ENCODE peak calls at places on chromosomes 2 and 18, in eight cellular contexts. P, H, T, N, F, I, L and W are unnamed samples.

GRCh38 chr2:37459095-37459981 is 114.9 kb downstream of the QPCT start:
- DNase-seq in P (no peak), H (no peak), T (no peak), N (no peak), F (no peak), I (peak), L (no peak), W (no peak)

GRCh38 chr2:53724511-53724910 is 43.1 kb upstream of the CHAC2 start:
- DNase-seq in P (no peak), H (no peak), T (no peak), N (no peak), F (no peak), I (peak), L (no peak), W (no peak)

GRCh38 chr2:86050301-86050700 is 55.4 kb downstream of the POLR1A start:
- DNase-seq in P (no peak), H (no peak), T (no peak), N (no peak), F (no peak), I (no peak), L (no peak), W (no peak)

GRCh38 chr18:40041951-40042350 is 1913.1 kb upstream of the PIK3C3 start:
- DNase-seq in P (no peak), H (no peak), T (no peak), N (no peak), F (no peak), I (no peak), L (no peak), W (no peak)

GRCh38 chr2:25829377-25829704 is 48.9 kb downstream of the ASXL2 start:
- DNase-seq in P (no peak), H (no peak), T (no peak), N (no peak), F (no peak), I (no peak), L (no peak), W (no peak)

GRCh38 chr2:162233197-162233596 is 10.0 kb downstream of the FAP start:
- DNase-seq in P (no peak), H (no peak), T (no peak), N (no peak), F (no peak), I (peak), L (no peak), W (no peak)

GRCh38 chr2:62393293-62393692 is 112.7 kb downstream of the TMEM17 start:
- DNase-seq in P (no peak), H (no peak), T (no peak), N (no peak), F (no peak), I (no peak), L (no peak), W (no peak)

GRCh38 chr2:241412144-241412543 is 56.1 kb downstream of the FARP2 start:
- DNase-seq in P (peak), H (no peak), T (no peak), N (no peak), F (no peak), I (peak), L (no peak), W (no peak)

GRCh38 chr2:7607774-7608173 is 690.6 kb downstream of the RNF144A start:
- DNase-seq in P (no peak), H (no peak), T (no peak), N (no peak), F (no peak), I (no peak), L (no peak), W (no peak)

GRCh38 chr2:163264376-163264775 is 425.8 kb upstream of the KCNH7 start:
- DNase-seq in P (no peak), H (no peak), T (no peak), N (no peak), F (no peak), I (peak), L (no peak), W (no peak)

GRCh38 chr18:9736942-9737813 is 29.1 kb downstream of the RAB31 start:
- DNase-seq in P (no peak), H (no peak), T (no peak), N (no peak), F (no peak), I (peak), L (no peak), W (no peak)

GRCh38 chr2:69238449-69239031 is 148.5 kb downstream of the GFPT1 start:
- DNase-seq in P (no peak), H (no peak), T (no peak), N (no peak), F (no peak), I (peak), L (no peak), W (no peak)

GRCh38 chr2:56337342-56337741 is 153.6 kb downstream of the CCDC85A start:
- DNase-seq in P (no peak), H (no peak), T (peak), N (no peak), F (no peak), I (no peak), L (no peak), W (no peak)

GRCh38 chr2:105373895-105374401 is 24.9 kb downstream of the FHL2 start:
- DNase-seq in P (no peak), H (no peak), T (no peak), N (no peak), F (peak), I (no peak), L (no peak), W (no peak)

GRCh38 chr2:156031121-156031520 is 301.4 kb downstream of the NR4A2 start:
- DNase-seq in P (no peak), H (no peak), T (no peak), N (no peak), F (no peak), I (no peak), L (no peak), W (no peak)

GRCh38 chr2:71609029-71609428 is 155.7 kb downstream of the DYSF start:
- DNase-seq in P (no peak), H (no peak), T (peak), N (no peak), F (peak), I (no peak), L (no peak), W (no peak)

GRCh38 chr2:159200498-159200897 is 86.0 kb downstream of the WDSUB1 start:
- DNase-seq in P (no peak), H (no peak), T (no peak), N (no peak), F (no peak), I (no peak), L (no peak), W (no peak)

GRCh38 chr2:8728305-8729015 is 46.6 kb downstream of the ID2 start:
- DNase-seq in P (no peak), H (no peak), T (no peak), N (no peak), F (no peak), I (no peak), L (no peak), W (no peak)

GRCh38 chr18:46411862-46412690 is 244.9 kb downstream of the LOXHD1 start:
- DNase-seq in P (peak), H (no peak), T (no peak), N (no peak), F (peak), I (no peak), L (no peak), W (no peak)

GRCh38 chr18:64983497-64984238 is 767.1 kb upstream of the CDH7 start:
- DNase-seq in P (no peak), H (no peak), T (no peak), N (no peak), F (no peak), I (no peak), L (no peak), W (no peak)

GRCh38 chr18:75244336-75244735 is 33.7 kb downstream of the TSHZ1 start:
- DNase-seq in P (no peak), H (no peak), T (no peak), N (no peak), F (no peak), I (peak), L (no peak), W (no peak)

GRCh38 chr2:17918789-17919188 is 40.3 kb downstream of the KCNS3 start:
- DNase-seq in P (peak), H (no peak), T (no peak), N (no peak), F (no peak), I (no peak), L (no peak), W (no peak)

GRCh38 chr2:46647041-46647440 is 167.7 kb downstream of the TMEM247 start:
- DNase-seq in P (no peak), H (no peak), T (no peak), N (no peak), F (no peak), I (no peak), L (no peak), W (no peak)

GRCh38 chr2:144356402-144356801 is 163.5 kb downstream of the ZEB2 start:
- DNase-seq in P (no peak), H (no peak), T (no peak), N (no peak), F (no peak), I (no peak), L (no peak), W (no peak)

GRCh38 chr18:22703883-22704626 is 229.1 kb upstream of the RBBP8 start:
- DNase-seq in P (no peak), H (no peak), T (peak), N (no peak), F (no peak), I (peak), L (no peak), W (no peak)

GRCh38 chr2:221724631-221725203 is 152.6 kb upstream of the EPHA4 start:
- DNase-seq in P (no peak), H (no peak), T (no peak), N (no peak), F (no peak), I (no peak), L (no peak), W (no peak)

GRCh38 chr2:10771786-10772185 is 40.8 kb downstream of the PDIA6 start:
- DNase-seq in P (no peak), H (no peak), T (no peak), N (no peak), F (no peak), I (no peak), L (no peak), W (no peak)

GRCh38 chr2:158894078-158894477 is 74.4 kb upstream of the TANC1 start:
- DNase-seq in P (no peak), H (no peak), T (no peak), N (no peak), F (no peak), I (peak), L (no peak), W (no peak)

GRCh38 chr2:28583899-28584553 is 88.2 kb downstream of the PLB1 start:
- DNase-seq in P (peak), H (peak), T (peak), N (peak), F (peak), I (peak), L (peak), W (peak)

GRCh38 chr2:106358081-106358480 is 110.1 kb downstream of the RGPD3 start:
- DNase-seq in P (no peak), H (no peak), T (no peak), N (no peak), F (no peak), I (no peak), L (no peak), W (no peak)

GRCh38 chr2:224973112-224974016 is 68.9 kb downstream of the DOCK10 start:
- DNase-seq in P (no peak), H (no peak), T (no peak), N (no peak), F (no peak), I (peak), L (peak), W (no peak)

GRCh38 chr18:25946540-25946939 is 143.9 kb downstream of the SS18 start:
- DNase-seq in P (no peak), H (no peak), T (no peak), N (no peak), F (no peak), I (no peak), L (no peak), W (no peak)

GRCh38 chr2:54572636-54573531 is 116.8 kb downstream of the SPTBN1 start:
- DNase-seq in P (no peak), H (no peak), T (no peak), N (no peak), F (peak), I (peak), L (peak), W (no peak)

GRCh38 chr18:30271716-30272115 is 770.8 kb downstream of the DSC3 start:
- DNase-seq in P (no peak), H (no peak), T (no peak), N (no peak), F (no peak), I (peak), L (no peak), W (no peak)